ENCODE peak calls at places on chromosomes 6 and 20, in six cellular contexts. G, W, C, B, O and L are unnamed samples.

GRCh38 chr20:56463428-56463827 is 5.0 kb upstream of the RTF2 start:
- DNase-seq in O (no peak), B (no peak), C (no peak), W (no peak), G (no peak), L (no peak)

GRCh38 chr6:139982652-139983051 is 608.2 kb upstream of the CITED2 start:
- DNase-seq in W (no peak), G (peak), B (peak), C (no peak), O (no peak), L (peak)

GRCh38 chr6:42163941-42164340 is 9.2 kb upstream of the GUCA1A start:
- DNase-seq in C (no peak), W (no peak), O (no peak), B (peak), G (no peak), L (peak)

GRCh38 chr20:43389839-43390626 is 67.7 kb upstream of the SRSF6 start:
- DNase-seq in O (no peak), W (peak), G (no peak), C (peak), B (no peak), L (no peak)

GRCh38 chr6:125294925-125295324 is 6.8 kb downstream of the HDDC2 start:
- DNase-seq in C (no peak), G (peak), B (no peak), O (no peak), W (no peak), L (no peak)

GRCh38 chr6:138914701-138915100 is 73.4 kb downstream of the REPS1 start:
- DNase-seq in O (no peak), B (no peak), W (no peak), C (no peak), G (no peak), L (no peak)

GRCh38 chr6:131314838-131315237 is 179.6 kb downstream of the AKAP7 start:
- DNase-seq in G (no peak), C (no peak), O (no peak), B (no peak), W (no peak), L (no peak)

GRCh38 chr6:109406196-109406595 is 23.9 kb upstream of the CD164 start:
- DNase-seq in G (no peak), W (no peak), C (no peak), O (no peak), B (peak), L (peak)

GRCh38 chr6:95087394-95088097 is 489.8 kb upstream of the MANEA start:
- DNase-seq in B (peak), G (no peak), W (no peak), C (no peak), O (no peak), L (peak)

GRCh38 chr6:143973097-143973979 is 34.7 kb downstream of the PLAGL1 start:
- DNase-seq in B (no peak), O (no peak), C (peak), G (no peak), W (peak), L (no peak)

GRCh38 chr20:5774438-5774837 is 24.2 kb downstream of the SHLD1 start:
- DNase-seq in O (no peak), C (no peak), G (no peak), W (no peak), B (no peak), L (no peak)

GRCh38 chr6:125844989-125845388 is 54.2 kb downstream of the NCOA7 start:
- DNase-seq in G (peak), C (no peak), B (no peak), W (no peak), O (no peak), L (no peak)

GRCh38 chr20:13220194-13220856 is 749 bp upstream of the ISM1 start:
- DNase-seq in O (no peak), G (peak), W (peak), C (peak), B (peak), L (peak)

GRCh38 chr6:40725390-40725789 is 138.2 kb upstream of the LRFN2 start:
- DNase-seq in C (no peak), W (no peak), B (no peak), O (no peak), G (no peak), L (no peak)

GRCh38 chr6:11245406-11245990 is 13.0 kb upstream of the NEDD9 start:
- DNase-seq in G (no peak), B (no peak), W (no peak), C (no peak), O (no peak), L (peak)

GRCh38 chr6:87431263-87431662 is 23.5 kb downstream of the CFAP206 start:
- DNase-seq in W (no peak), G (no peak), O (no peak), B (peak), C (no peak), L (peak)